ENCODE peak calls at places on chromosomes 12 and 14, in seven cellular contexts. One of them, this sample, is unnamed.

GRCh38 chr12:52788111-52788875 is 7.6 kb downstream of the KRT3 start:
- DNase-seq in cardiac muscle cell: no peak
- DNase-seq in Panc1: no peak
- DNase-seq in PC-3: no peak
- DNase-seq in ovary: no peak
- DNase-seq in fibroblast of pulmonary artery: no peak
- DNase-seq in right lobe of liver: no peak
- DNase-seq in this sample: no peak

GRCh38 chr14:36905272-36906046 is 243.8 kb downstream of the PAX9 start:
- DNase-seq in ovary: no peak
- DNase-seq in cardiac muscle cell: no peak
- DNase-seq in right lobe of liver: no peak
- DNase-seq in fibroblast of pulmonary artery: no peak
- DNase-seq in PC-3: no peak
- DNase-seq in Panc1: no peak
- DNase-seq in this sample: no peak

GRCh38 chr14:48275301-48275700 is 599.9 kb upstream of the MDGA2 start:
- DNase-seq in PC-3: no peak
- DNase-seq in cardiac muscle cell: no peak
- DNase-seq in Panc1: no peak
- DNase-seq in fibroblast of pulmonary artery: no peak
- DNase-seq in right lobe of liver: no peak
- DNase-seq in ovary: no peak
- DNase-seq in this sample: no peak

GRCh38 chr12:124616394-124617343 is 49.3 kb upstream of the NCOR2 start:
- DNase-seq in right lobe of liver: no peak
- DNase-seq in ovary: no peak
- DNase-seq in Panc1: no peak
- DNase-seq in PC-3: no peak
- DNase-seq in fibroblast of pulmonary artery: no peak
- DNase-seq in cardiac muscle cell: no peak
- DNase-seq in this sample: no peak

GRCh38 chr12:39872425-39872824 is 233.5 kb downstream of the SLC2A13 start:
- DNase-seq in ovary: no peak
- DNase-seq in Panc1: no peak
- DNase-seq in cardiac muscle cell: no peak
- DNase-seq in right lobe of liver: no peak
- DNase-seq in fibroblast of pulmonary artery: peak
- DNase-seq in PC-3: no peak
- DNase-seq in this sample: no peak

GRCh38 chr12:94145231-94145979 is 3.0 kb upstream of the PLXNC1 start:
- DNase-seq in cardiac muscle cell: peak
- DNase-seq in right lobe of liver: no peak
- DNase-seq in ovary: no peak
- DNase-seq in Panc1: no peak
- DNase-seq in PC-3: peak
- DNase-seq in fibroblast of pulmonary artery: peak
- DNase-seq in this sample: no peak

GRCh38 chr14:92531151-92531873 is 17.7 kb downstream of the RIN3 start:
- DNase-seq in PC-3: no peak
- DNase-seq in fibroblast of pulmonary artery: no peak
- DNase-seq in right lobe of liver: no peak
- DNase-seq in ovary: no peak
- DNase-seq in cardiac muscle cell: no peak
- DNase-seq in Panc1: no peak
- DNase-seq in this sample: no peak

GRCh38 chr14:67319142-67319541 is 40.5 kb downstream of the ATP6V1D start:
- DNase-seq in right lobe of liver: no peak
- DNase-seq in PC-3: peak
- DNase-seq in fibroblast of pulmonary artery: peak
- DNase-seq in ovary: no peak
- DNase-seq in Panc1: no peak
- DNase-seq in cardiac muscle cell: no peak
- DNase-seq in this sample: no peak

GRCh38 chr14:103121846-103122577 is 1.2 kb upstream of the TNFAIP2 start:
- DNase-seq in ovary: peak
- DNase-seq in right lobe of liver: peak
- DNase-seq in fibroblast of pulmonary artery: peak
- DNase-seq in cardiac muscle cell: peak
- DNase-seq in Panc1: no peak
- DNase-seq in PC-3: peak
- DNase-seq in this sample: no peak

GRCh38 chr14:37592288-37593274 is 2.5 kb downstream of the FOXA1 start:
- DNase-seq in PC-3: peak
- DNase-seq in fibroblast of pulmonary artery: no peak
- DNase-seq in Panc1: no peak
- DNase-seq in cardiac muscle cell: no peak
- DNase-seq in right lobe of liver: peak
- DNase-seq in ovary: no peak
- DNase-seq in this sample: no peak

GRCh38 chr12:95838125-95838524 is 20.6 kb upstream of the SNRPF start:
- DNase-seq in right lobe of liver: peak
- DNase-seq in fibroblast of pulmonary artery: no peak
- DNase-seq in PC-3: peak
- DNase-seq in ovary: no peak
- DNase-seq in Panc1: no peak
- DNase-seq in cardiac muscle cell: no peak
- DNase-seq in this sample: no peak

GRCh38 chr12:42819801-42820200 is 230.3 kb upstream of the PRICKLE1 start:
- DNase-seq in ovary: no peak
- DNase-seq in PC-3: no peak
- DNase-seq in cardiac muscle cell: no peak
- DNase-seq in right lobe of liver: no peak
- DNase-seq in fibroblast of pulmonary artery: no peak
- DNase-seq in Panc1: no peak
- DNase-seq in this sample: no peak

GRCh38 chr12:94353130-94353529 is 106.5 kb downstream of the CEP83 start:
- DNase-seq in fibroblast of pulmonary artery: no peak
- DNase-seq in right lobe of liver: no peak
- DNase-seq in PC-3: no peak
- DNase-seq in ovary: no peak
- DNase-seq in Panc1: no peak
- DNase-seq in cardiac muscle cell: no peak
- DNase-seq in this sample: no peak

GRCh38 chr12:48351022-48351708 is 446 bp upstream of the ZNF641 start:
- DNase-seq in PC-3: peak
- DNase-seq in fibroblast of pulmonary artery: peak
- DNase-seq in cardiac muscle cell: peak
- DNase-seq in Panc1: peak
- DNase-seq in right lobe of liver: no peak
- DNase-seq in ovary: peak
- DNase-seq in this sample: no peak

GRCh38 chr14:43872222-43872621 is 634.9 kb downstream of the FSCB start:
- DNase-seq in ovary: no peak
- DNase-seq in PC-3: no peak
- DNase-seq in right lobe of liver: no peak
- DNase-seq in Panc1: no peak
- DNase-seq in cardiac muscle cell: no peak
- DNase-seq in fibroblast of pulmonary artery: no peak
- DNase-seq in this sample: no peak

GRCh38 chr12:106581543-106582263 is 1.1 kb upstream of the RFX4 start:
- DNase-seq in right lobe of liver: no peak
- DNase-seq in Panc1: no peak
- DNase-seq in fibroblast of pulmonary artery: peak
- DNase-seq in cardiac muscle cell: peak
- DNase-seq in PC-3: no peak
- DNase-seq in ovary: no peak
- DNase-seq in this sample: no peak

GRCh38 chr12:30694971-30695326 is 720 bp downstream of the IPO8 start:
- DNase-seq in PC-3: peak
- DNase-seq in Panc1: no peak
- DNase-seq in fibroblast of pulmonary artery: peak
- DNase-seq in ovary: peak
- DNase-seq in right lobe of liver: peak
- DNase-seq in cardiac muscle cell: peak
- DNase-seq in this sample: no peak

GRCh38 chr12:12720637-12721250 is 3.6 kb downstream of the CDKN1B start:
- DNase-seq in fibroblast of pulmonary artery: no peak
- DNase-seq in right lobe of liver: no peak
- DNase-seq in Panc1: no peak
- DNase-seq in ovary: no peak
- DNase-seq in PC-3: peak
- DNase-seq in cardiac muscle cell: no peak
- DNase-seq in this sample: no peak

GRCh38 chr12:8629486-8630033 is 16.9 kb upstream of the AICDA start:
- DNase-seq in fibroblast of pulmonary artery: peak
- DNase-seq in right lobe of liver: no peak
- DNase-seq in cardiac muscle cell: peak
- DNase-seq in PC-3: no peak
- DNase-seq in ovary: no peak
- DNase-seq in Panc1: no peak
- DNase-seq in this sample: peak

GRCh38 chr14:35821546-35822411 is 4.4 kb upstream of the BRMS1L start:
- DNase-seq in cardiac muscle cell: peak
- DNase-seq in fibroblast of pulmonary artery: peak
- DNase-seq in Panc1: peak
- DNase-seq in ovary: no peak
- DNase-seq in PC-3: peak
- DNase-seq in right lobe of liver: no peak
- DNase-seq in this sample: no peak

GRCh38 chr12:122544537-122544936 is 17.5 kb downstream of the KNTC1 start:
- DNase-seq in cardiac muscle cell: no peak
- DNase-seq in right lobe of liver: no peak
- DNase-seq in ovary: no peak
- DNase-seq in Panc1: no peak
- DNase-seq in PC-3: no peak
- DNase-seq in fibroblast of pulmonary artery: no peak
- DNase-seq in this sample: no peak

GRCh38 chr12:48201516-48201915 is 1.6 kb downstream of the OR10AD1 start:
- DNase-seq in cardiac muscle cell: no peak
- DNase-seq in ovary: no peak
- DNase-seq in right lobe of liver: no peak
- DNase-seq in PC-3: no peak
- DNase-seq in Panc1: no peak
- DNase-seq in fibroblast of pulmonary artery: no peak
- DNase-seq in this sample: no peak

GRCh38 chr14:104432611-104433231 is 146.8 kb upstream of the C14orf180 start:
- DNase-seq in Panc1: no peak
- DNase-seq in cardiac muscle cell: no peak
- DNase-seq in PC-3: no peak
- DNase-seq in ovary: no peak
- DNase-seq in right lobe of liver: no peak
- DNase-seq in fibroblast of pulmonary artery: no peak
- DNase-seq in this sample: no peak

DNA sequence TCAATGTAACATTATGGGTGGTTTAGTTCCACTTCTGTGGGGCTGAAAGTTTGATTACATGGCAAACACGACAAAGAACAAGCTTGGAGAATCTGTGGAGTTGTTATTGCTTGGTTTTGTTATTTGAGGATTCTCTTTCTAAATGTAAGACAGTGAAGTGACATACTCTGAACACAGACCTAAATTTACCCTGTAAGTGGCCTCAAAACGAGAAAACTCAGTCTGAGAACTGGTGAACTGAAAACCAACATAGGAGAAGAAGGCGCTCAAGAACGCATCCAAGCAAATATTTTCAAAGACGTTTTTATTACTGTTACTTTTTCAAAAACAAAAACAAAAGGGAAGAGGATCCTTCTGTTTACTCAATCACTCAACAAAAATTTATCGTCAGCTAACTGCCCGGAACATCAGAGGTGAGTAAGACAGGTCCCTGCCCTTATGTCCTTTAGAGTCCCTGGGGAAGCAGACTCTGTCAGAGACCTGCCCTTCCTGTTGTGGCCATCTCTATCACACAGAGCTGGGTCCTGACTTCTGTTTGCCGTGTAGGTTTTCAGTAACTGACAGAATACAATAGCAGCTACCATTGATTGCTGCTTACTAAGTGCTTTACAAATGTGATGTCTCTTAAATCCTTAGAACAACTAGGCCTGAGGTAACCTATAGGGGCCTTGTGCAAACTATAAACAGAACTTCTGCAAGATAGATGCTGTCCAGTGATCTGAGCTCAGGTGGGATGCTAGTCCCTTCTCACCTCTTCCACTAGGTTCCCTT is 79.3 kb upstream of the C12orf71 start:
- DNase-seq in cardiac muscle cell: no peak
- DNase-seq in PC-3: peak
- DNase-seq in Panc1: peak
- DNase-seq in fibroblast of pulmonary artery: no peak
- DNase-seq in right lobe of liver: no peak
- DNase-seq in ovary: no peak
- DNase-seq in this sample: no peak
- H3K4me3 ChIP-seq in cardiac muscle cell: no peak
- H3K4me3 ChIP-seq in PC-3: no peak
- H3K4me3 ChIP-seq in Panc1: no peak
- H3K4me3 ChIP-seq in fibroblast of pulmonary artery: no peak
- H3K4me3 ChIP-seq in right lobe of liver: no peak
- H3K4me3 ChIP-seq in ovary: no peak
- H3K4me3 ChIP-seq in this sample: no peak

DNA sequence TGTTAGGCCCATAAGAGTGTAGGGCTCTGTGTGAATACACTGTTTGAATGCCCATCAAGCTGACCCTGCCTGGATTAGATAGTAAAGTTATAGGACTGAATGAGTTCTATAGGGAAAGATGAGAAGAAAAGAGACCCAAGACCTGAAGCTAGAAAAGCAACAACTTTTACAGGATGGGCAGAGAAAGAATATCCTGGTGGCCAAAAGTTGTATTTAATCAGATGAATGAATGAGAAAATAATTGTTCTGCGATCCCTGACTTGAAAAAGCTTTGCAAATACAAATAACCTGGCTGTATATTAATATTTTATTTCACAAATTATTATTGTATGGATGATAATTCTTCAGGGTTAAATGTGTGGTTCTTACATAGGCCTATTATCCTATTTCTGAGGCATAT is 2.8 kb upstream of the ANO6 start:
- DNase-seq in ovary: no peak
- DNase-seq in right lobe of liver: no peak
- DNase-seq in Panc1: no peak
- DNase-seq in fibroblast of pulmonary artery: no peak
- DNase-seq in PC-3: no peak
- DNase-seq in cardiac muscle cell: no peak
- DNase-seq in this sample: no peak
- TF ChIP-seq CTCF in ovary: no peak
- TF ChIP-seq CTCF in right lobe of liver: no peak
- TF ChIP-seq CTCF in Panc1: no peak
- TF ChIP-seq CTCF in fibroblast of pulmonary artery: no peak
- TF ChIP-seq CTCF in PC-3: no peak
- TF ChIP-seq CTCF in cardiac muscle cell: no peak
- TF ChIP-seq CTCF in this sample: no peak

DNA sequence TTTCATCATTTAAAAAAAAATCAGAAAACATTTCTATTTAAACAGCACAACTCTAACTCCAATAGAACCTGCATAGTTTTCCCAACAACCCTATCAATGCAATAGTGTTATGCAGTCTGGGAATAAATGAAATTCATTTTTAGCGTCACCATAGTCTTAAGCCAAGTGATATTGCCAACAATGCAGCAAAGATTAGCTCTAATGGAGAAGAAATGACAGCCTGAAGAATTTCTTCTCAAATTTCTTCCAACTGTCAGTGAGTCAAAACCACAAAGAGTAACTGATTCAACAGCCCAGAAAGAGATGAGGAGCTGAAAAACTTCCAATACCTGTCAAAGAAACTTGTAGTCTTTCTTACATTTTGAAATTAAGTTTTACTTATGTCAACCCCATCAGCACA is 50.9 kb upstream of the PTPRR start:
- DNase-seq in right lobe of liver: no peak
- DNase-seq in fibroblast of pulmonary artery: peak
- DNase-seq in ovary: no peak
- DNase-seq in cardiac muscle cell: no peak
- DNase-seq in PC-3: peak
- DNase-seq in Panc1: no peak
- DNase-seq in this sample: no peak
- H3K4me3 ChIP-seq in right lobe of liver: no peak
- H3K4me3 ChIP-seq in fibroblast of pulmonary artery: no peak
- H3K4me3 ChIP-seq in ovary: no peak
- H3K4me3 ChIP-seq in cardiac muscle cell: no peak
- H3K4me3 ChIP-seq in PC-3: peak
- H3K4me3 ChIP-seq in Panc1: no peak
- H3K4me3 ChIP-seq in this sample: no peak

GRCh38 chr14:28412076-28412475 is 354.5 kb upstream of the FOXG1 start:
- DNase-seq in right lobe of liver: no peak
- DNase-seq in fibroblast of pulmonary artery: peak
- DNase-seq in ovary: no peak
- DNase-seq in Panc1: no peak
- DNase-seq in cardiac muscle cell: no peak
- DNase-seq in PC-3: no peak
- DNase-seq in this sample: no peak
- TF ChIP-seq CTCF in right lobe of liver: no peak
- TF ChIP-seq CTCF in fibroblast of pulmonary artery: peak
- TF ChIP-seq CTCF in ovary: no peak
- TF ChIP-seq CTCF in Panc1: no peak
- TF ChIP-seq CTCF in cardiac muscle cell: no peak
- TF ChIP-seq CTCF in PC-3: no peak
- TF ChIP-seq CTCF in this sample: no peak